ENCODE peak calls at places on chromosomes 12 and 14, in eight cellular contexts. G, C, A, R, F, K, O and L are unnamed samples.

GRCh38 chr12:107344035-107344808 is 250.9 kb upstream of the CRY1 start:
- DNase-seq in G (no peak), C (no peak), A (no peak), R (no peak), F (no peak), K (no peak), O (peak; percentile 90), L (peak; percentile 69)

GRCh38 chr14:90796319-90796718 is 19.9 kb downstream of the TTC7B start:
- DNase-seq in G (no peak), C (no peak), A (no peak), R (no peak), F (no peak), K (no peak), O (no peak), L (no peak)

GRCh38 chr12:111757361-111758119 is 9.2 kb upstream of the ALDH2 start:
- DNase-seq in G (peak; percentile 51), C (no peak), A (peak; percentile 29), R (no peak), F (peak; percentile 80), K (no peak), O (peak; percentile 57), L (no peak)

GRCh38 chr12:20883288-20883687 is 72.8 kb downstream of the SLCO1B3 start:
- DNase-seq in G (peak; percentile 30), C (no peak), A (no peak), R (no peak), F (no peak), K (no peak), O (peak; percentile 29), L (peak; percentile 70)

GRCh38 chr12:108798551-108799221 is 58.7 kb downstream of the SSH1 start:
- DNase-seq in G (peak; percentile 51), C (no peak), A (peak; percentile 64), R (no peak), F (no peak), K (peak; percentile 34), O (peak; percentile 52), L (peak; percentile 49)

GRCh38 chr14:104937694-104938365 is 13.2 kb downstream of the PLD4 start:
- DNase-seq in G (no peak), C (no peak), A (no peak), R (no peak), F (no peak), K (no peak), O (no peak), L (no peak)

GRCh38 chr12:49984960-49985359 is 12.2 kb downstream of the AQP6 start:
- DNase-seq in G (no peak), C (no peak), A (no peak), R (no peak), F (no peak), K (no peak), O (no peak), L (no peak)

GRCh38 chr14:100905166-100905565 is 1.6 kb upstream of the RTL1 start:
- DNase-seq in G (no peak), C (no peak), A (no peak), R (no peak), F (no peak), K (no peak), O (no peak), L (no peak)

GRCh38 chr12:14691560-14691959 is 4.8 kb downstream of the GUCY2C start:
- DNase-seq in G (peak; percentile 61), C (no peak), A (peak; percentile 3), R (no peak), F (no peak), K (peak; percentile 28), O (no peak), L (no peak)

GRCh38 chr12:76449572-76449971 is 101.4 kb upstream of the BBS10 start:
- DNase-seq in G (no peak), C (no peak), A (no peak), R (no peak), F (no peak), K (no peak), O (peak; percentile 60), L (no peak)

GRCh38 chr14:68865542-68865941 is 72.7 kb upstream of the ZFP36L1 start:
- DNase-seq in G (no peak), C (no peak), A (no peak), R (no peak), F (no peak), K (no peak), O (no peak), L (no peak)

GRCh38 chr14:80618751-80619329 is 322.7 kb downstream of the CEP128 start:
- DNase-seq in G (no peak), C (no peak), A (no peak), R (no peak), F (no peak), K (no peak), O (no peak), L (no peak)

GRCh38 chr12:76153616-76154015 is 69.1 kb upstream of the NAP1L1 start:
- DNase-seq in G (no peak), C (no peak), A (no peak), R (no peak), F (no peak), K (no peak), O (no peak), L (no peak)

GRCh38 chr12:61095131-61095530 is 1165.1 kb upstream of the USP15 start:
- DNase-seq in G (no peak), C (no peak), A (no peak), R (no peak), F (no peak), K (no peak), O (peak; percentile 7), L (no peak)

GRCh38 chr12:121301876-121302275 is 5.4 kb upstream of the CAMKK2 start:
- DNase-seq in G (no peak), C (no peak), A (no peak), R (no peak), F (no peak), K (no peak), O (no peak), L (no peak)

GRCh38 chr12:52906049-52906645 is 1.3 kb upstream of the KRT8 start:
- DNase-seq in G (no peak), C (no peak), A (no peak), R (no peak), F (no peak), K (no peak), O (no peak), L (no peak)

GRCh38 chr12:3777206-3777809 is 24.4 kb upstream of the CRACR2A start:
- DNase-seq in G (peak; percentile 24), C (peak; percentile 9), A (no peak), R (peak; percentile 6), F (no peak), K (no peak), O (peak; percentile 12), L (no peak)

GRCh38 chr14:103890836-103891666 is 37.2 kb upstream of the TDRD9 start:
- DNase-seq in G (no peak), C (no peak), A (no peak), R (no peak), F (no peak), K (no peak), O (no peak), L (no peak)

GRCh38 chr12:49232940-49233841 is 31.7 kb upstream of the TUBA1C start:
- DNase-seq in G (peak; percentile 38), C (no peak), A (peak; percentile 74), R (no peak), F (no peak), K (no peak), O (peak; percentile 62), L (no peak)